ENCODE peak calls at places on chromosomes 5 and 9, in eight cellular contexts. W, B, M, I, S, P, O and C are unnamed samples. For H3K27me3, the result is how much of the 10 kb centered on the place peaks cover.

GRCh38 chr5:474826-475661 is 32.1 kb downstream of the EXOC3 start:
- DNase-seq in W (peak), B (no peak), M (peak), I (no peak), S (no peak), P (peak), O (no peak), C (no peak)

GRCh38 chr5:64210866-64211265 is 45.2 kb downstream of the RNF180 start:
- DNase-seq in W (no peak), B (peak), M (no peak), I (peak), S (no peak), P (no peak), O (no peak), C (no peak)

GRCh38 chr5:101482931-101483330 is 579.8 kb upstream of the ST8SIA4 start:
- DNase-seq in W (no peak), B (no peak), M (no peak), I (no peak), S (no peak), P (no peak), O (no peak), C (no peak)

GRCh38 chr5:134090482-134090881 is 24.0 kb upstream of the TCF7 start:
- DNase-seq in W (no peak), B (no peak), M (no peak), I (no peak), S (no peak), P (peak), O (no peak), C (peak)

GRCh38 chr5:141121563-141121962 is at the start of gene PCDHB4:
- DNase-seq in W (peak), B (no peak), M (no peak), I (peak), S (no peak), P (no peak), O (no peak), C (no peak)

GRCh38 chr5:169339869-169340268 is 38.9 kb upstream of the SLIT3 start:
- DNase-seq in W (no peak), B (no peak), M (no peak), I (no peak), S (no peak), P (no peak), O (no peak), C (no peak)

GRCh38 chr5:36683821-36684434 is 77.5 kb downstream of the SLC1A3 start:
- DNase-seq in W (no peak), B (peak), M (no peak), I (no peak), S (no peak), P (no peak), O (no peak), C (no peak)

GRCh38 chr9:71793386-71794105 is 25.2 kb upstream of the CEMIP2 start:
- DNase-seq in W (no peak), B (peak), M (no peak), I (no peak), S (no peak), P (no peak), O (no peak), C (no peak)

GRCh38 chr5:94863951-94864350 is 245.5 kb downstream of the SLF1 start:
- DNase-seq in W (no peak), B (no peak), M (no peak), I (no peak), S (no peak), P (no peak), O (no peak), C (no peak)

GRCh38 chr9:36031774-36032565 is 4.7 kb upstream of the RECK start:
- DNase-seq in W (no peak), B (no peak), M (no peak), I (no peak), S (no peak), P (no peak), O (no peak), C (no peak)

GRCh38 chr9:36033788-36034187 is 2.9 kb upstream of the RECK start:
- DNase-seq in W (no peak), B (no peak), M (no peak), I (no peak), S (no peak), P (no peak), O (no peak), C (no peak)

GRCh38 chr9:36029765-36030528 is 6.8 kb upstream of the RECK start:
- DNase-seq in W (no peak), B (peak), M (no peak), I (no peak), S (no peak), P (no peak), O (no peak), C (no peak)

GRCh38 chr9:36029202-36029601 is 7.5 kb upstream of the RECK start:
- DNase-seq in W (no peak), B (no peak), M (no peak), I (no peak), S (no peak), P (no peak), O (no peak), C (no peak)

GRCh38 chr9:36030871-36031270 is 5.8 kb upstream of the RECK start:
- DNase-seq in W (no peak), B (no peak), M (no peak), I (no peak), S (no peak), P (no peak), O (no peak), C (no peak)
- H3K4me3 ChIP-seq in W (no peak), B (no peak), M (no peak), I (no peak), S (no peak), P (no peak), O (no peak), C (no peak)

GRCh38 chr5:140037012-140037411 is 6.1 kb downstream of the NRG2 start:
- DNase-seq in W (no peak), B (no peak), M (no peak), I (no peak), S (no peak), P (no peak), O (no peak), C (no peak)
- H3K27me3 ChIP-seq in W (under half), B (half or more), M (under half), I (under half), S (under half), P (under half), O (under half), C (half or more)

DNA sequence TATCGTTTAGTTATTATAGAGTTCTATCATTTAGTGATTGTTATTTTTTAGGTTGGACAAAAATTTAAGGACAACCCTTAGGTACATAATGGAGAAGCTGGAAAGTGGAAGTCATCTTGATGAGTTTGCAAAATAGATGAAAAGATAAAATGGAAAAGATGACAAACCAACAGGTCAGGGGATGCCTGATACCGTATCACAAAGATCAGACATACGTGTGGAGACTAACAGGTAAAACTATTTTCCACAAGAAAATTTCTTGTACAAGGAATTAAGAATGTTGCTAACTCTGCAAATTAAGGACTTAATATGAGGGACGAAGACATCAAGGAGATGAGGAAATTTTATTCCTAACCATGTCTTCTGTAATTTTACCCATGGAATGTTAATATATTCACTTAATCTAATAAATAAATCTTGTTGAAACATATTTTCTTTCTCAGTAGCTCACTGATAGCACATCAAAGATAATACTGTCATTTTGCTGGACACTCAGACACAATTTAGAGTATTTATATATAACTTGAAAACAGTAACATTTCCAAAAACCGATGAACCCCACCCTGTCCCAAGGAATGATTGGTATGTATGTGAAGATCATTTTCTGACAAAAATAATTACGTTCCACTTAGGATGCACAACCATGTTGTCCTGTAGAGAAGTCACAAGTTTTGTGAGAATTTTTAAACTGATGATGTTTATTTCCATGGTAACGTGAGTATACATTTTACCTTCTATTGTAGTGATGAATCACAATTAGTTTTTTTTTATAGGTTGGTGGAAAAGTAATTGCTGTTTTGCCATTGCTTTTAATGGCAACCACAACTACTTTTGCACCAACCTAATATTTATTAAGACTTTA is 2.6 kb downstream of the LURAP1L start:
- DNase-seq in W (no peak), B (no peak), M (no peak), I (no peak), S (no peak), P (no peak), O (no peak), C (no peak)
- H3K4me3 ChIP-seq in W (peak), B (peak), M (peak), I (no peak), S (peak), P (no peak), O (no peak), C (no peak)

GRCh38 chr5:75756191-75756590 is 39.0 kb upstream of the POC5 start:
- DNase-seq in W (no peak), B (no peak), M (no peak), I (no peak), S (no peak), P (no peak), O (no peak), C (no peak)
- H3K27me3 ChIP-seq in W (under half), B (under half), M (under half), I (under half), S (under half), P (under half), O (under half), C (under half)

GRCh38 chr9:86720893-86721698 is 226.2 kb downstream of the GAS1 start:
- DNase-seq in W (no peak), B (no peak), M (no peak), I (no peak), S (no peak), P (no peak), O (no peak), C (no peak)
- H3K4me3 ChIP-seq in W (no peak), B (no peak), M (no peak), I (no peak), S (no peak), P (no peak), O (no peak), C (no peak)

DNA sequence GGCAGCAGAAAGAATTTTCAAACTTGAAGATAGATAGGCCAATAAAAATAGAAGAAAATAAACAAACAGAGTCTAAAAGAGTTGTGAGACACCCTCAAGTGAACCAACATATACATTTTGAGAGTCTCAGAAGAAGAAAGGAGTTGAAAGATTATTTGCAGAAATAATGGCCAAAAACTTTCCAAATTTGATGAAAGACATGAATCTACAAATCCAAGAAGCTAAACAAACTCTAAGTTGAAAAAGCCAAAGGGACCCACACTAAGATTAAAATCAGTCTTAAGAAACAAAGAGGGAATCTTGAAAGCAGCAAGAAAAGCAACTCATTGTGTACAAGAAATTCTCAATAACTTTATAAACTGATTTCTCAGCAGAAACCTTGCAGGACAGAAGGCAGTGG is 137.0 kb downstream of the SAXO1 start:
- DNase-seq in W (no peak), B (no peak), M (no peak), I (no peak), S (no peak), P (no peak), O (no peak), C (no peak)
- H3K27me3 ChIP-seq in W (under half), B (under half), M (under half), I (under half), S (under half), P (under half), O (under half), C (under half)

DNA sequence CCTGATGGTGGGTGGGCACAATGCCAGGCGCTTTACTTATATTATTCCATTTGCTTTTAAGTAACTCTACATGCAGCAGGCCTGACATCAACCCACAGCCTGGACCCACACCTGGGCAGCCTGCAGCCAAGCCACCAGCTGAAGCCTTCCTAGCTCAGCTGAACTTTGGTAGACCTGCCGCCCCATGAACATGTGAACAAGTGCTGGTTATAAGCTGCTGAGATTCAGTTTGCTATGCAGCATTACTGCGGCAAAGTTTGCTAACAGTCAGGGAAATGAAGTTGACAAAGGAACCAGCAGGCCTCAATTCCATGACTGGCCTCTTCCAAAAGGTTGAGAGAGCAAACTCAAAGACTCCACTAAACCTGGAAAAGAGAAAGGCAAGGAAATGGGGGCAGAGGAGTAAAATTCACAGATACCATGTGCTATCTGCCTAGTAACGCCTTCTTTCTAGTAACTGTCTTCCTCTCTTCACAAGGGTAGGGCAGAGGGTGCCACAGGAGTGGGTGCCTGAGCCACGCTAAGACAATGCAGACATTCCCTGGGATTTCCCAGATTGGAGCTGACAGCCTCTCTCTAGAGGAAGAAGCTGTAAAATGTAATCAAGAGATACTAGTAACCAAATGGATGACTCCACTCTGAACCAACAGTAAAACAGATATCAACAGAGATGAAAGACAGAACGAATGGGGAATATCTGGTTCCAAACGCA is 2.9 kb downstream of the BOD1 start:
- DNase-seq in W (no peak), B (no peak), M (no peak), I (no peak), S (no peak), P (no peak), O (no peak), C (no peak)
- H3K4me3 ChIP-seq in W (peak), B (no peak), M (no peak), I (no peak), S (no peak), P (no peak), O (no peak), C (no peak)